ENCODE peak calls at places on chromosomes 12 and 14, in five cellular contexts. One of them, this sample, is unnamed. For H3K4me1, the result is how much of the 10 kb centered on the place peaks cover.

GRCh38 chr12:47591387-47591786 is 114.4 kb downstream of the RPAP3 start:
- DNase-seq in ovary: no peak
- DNase-seq in NT2/D1: no peak
- DNase-seq in thoracic aorta: no peak
- DNase-seq in A549: no peak
- DNase-seq in this sample: no peak

GRCh38 chr14:106459971-106460730 is 933.8 kb downstream of the TMEM121 start:
- DNase-seq in ovary: no peak
- DNase-seq in A549: peak
- DNase-seq in NT2/D1: no peak
- DNase-seq in thoracic aorta: no peak
- DNase-seq in this sample: no peak

GRCh38 chr12:89475203-89475990 is 49.2 kb downstream of the GALNT4 start:
- DNase-seq in ovary: no peak
- DNase-seq in NT2/D1: no peak
- DNase-seq in thoracic aorta: no peak
- DNase-seq in A549: no peak
- DNase-seq in this sample: no peak

GRCh38 chr12:94925206-94925605 is 78.3 kb downstream of the NDUFA12 start:
- DNase-seq in ovary: no peak
- DNase-seq in thoracic aorta: no peak
- DNase-seq in A549: no peak
- DNase-seq in NT2/D1: no peak
- DNase-seq in this sample: no peak

GRCh38 chr12:95673576-95673975 is 117.0 kb downstream of the NTN4 start:
- DNase-seq in thoracic aorta: no peak
- DNase-seq in NT2/D1: no peak
- DNase-seq in A549: no peak
- DNase-seq in ovary: no peak
- DNase-seq in this sample: no peak

GRCh38 chr12:70919597-70920035 is 922 bp downstream of the PTPRR start:
- DNase-seq in ovary: no peak
- DNase-seq in NT2/D1: no peak
- DNase-seq in thoracic aorta: no peak
- DNase-seq in A549: no peak
- DNase-seq in this sample: no peak

GRCh38 chr12:42140901-42141300 is 3.8 kb downstream of the GXYLT1 start:
- DNase-seq in A549: no peak
- DNase-seq in thoracic aorta: no peak
- DNase-seq in NT2/D1: no peak
- DNase-seq in ovary: no peak
- DNase-seq in this sample: no peak

GRCh38 chr12:32170437-32170998 is 63.9 kb downstream of the BICD1 start:
- DNase-seq in NT2/D1: no peak
- DNase-seq in A549: no peak
- DNase-seq in thoracic aorta: no peak
- DNase-seq in ovary: no peak
- DNase-seq in this sample: no peak

GRCh38 chr12:108855284-108856169 is 1.9 kb downstream of the SSH1 start:
- DNase-seq in thoracic aorta: no peak
- DNase-seq in A549: no peak
- DNase-seq in ovary: no peak
- DNase-seq in NT2/D1: no peak
- DNase-seq in this sample: no peak
- H3K4me1 ChIP-seq in thoracic aorta: half or more
- H3K4me1 ChIP-seq in A549: half or more
- H3K4me1 ChIP-seq in ovary: under half
- H3K4me1 ChIP-seq in NT2/D1: under half
- H3K4me1 ChIP-seq in this sample: half or more

GRCh38 chr14:90514566-90514965 is 117.7 kb downstream of the CALM1 start:
- DNase-seq in A549: no peak
- DNase-seq in NT2/D1: no peak
- DNase-seq in thoracic aorta: no peak
- DNase-seq in ovary: no peak
- DNase-seq in this sample: no peak
- H3K4me1 ChIP-seq in A549: under half
- H3K4me1 ChIP-seq in NT2/D1: under half
- H3K4me1 ChIP-seq in thoracic aorta: under half
- H3K4me1 ChIP-seq in ovary: under half
- H3K4me1 ChIP-seq in this sample: under half

GRCh38 chr12:75666126-75666979 is 154.9 kb upstream of the KRR1 start:
- DNase-seq in A549: no peak
- DNase-seq in thoracic aorta: no peak
- DNase-seq in ovary: no peak
- DNase-seq in NT2/D1: no peak
- DNase-seq in this sample: no peak

GRCh38 chr12:75666980-75667359 is 155.6 kb upstream of the KRR1 start:
- DNase-seq in ovary: no peak
- DNase-seq in NT2/D1: no peak
- DNase-seq in thoracic aorta: no peak
- DNase-seq in A549: no peak
- DNase-seq in this sample: no peak

GRCh38 chr12:75662501-75663159 is 151.2 kb upstream of the KRR1 start:
- DNase-seq in thoracic aorta: no peak
- DNase-seq in NT2/D1: no peak
- DNase-seq in ovary: no peak
- DNase-seq in A549: no peak
- DNase-seq in this sample: no peak

GRCh38 chr12:75661927-75662326 is 150.5 kb upstream of the KRR1 start:
- DNase-seq in thoracic aorta: no peak
- DNase-seq in NT2/D1: no peak
- DNase-seq in A549: no peak
- DNase-seq in ovary: no peak
- DNase-seq in this sample: no peak

GRCh38 chr12:75665216-75665615 is 153.8 kb upstream of the KRR1 start:
- DNase-seq in A549: no peak
- DNase-seq in thoracic aorta: no peak
- DNase-seq in ovary: no peak
- DNase-seq in NT2/D1: no peak
- DNase-seq in this sample: no peak
- H3K4me1 ChIP-seq in A549: under half
- H3K4me1 ChIP-seq in thoracic aorta: under half
- H3K4me1 ChIP-seq in ovary: under half
- H3K4me1 ChIP-seq in NT2/D1: under half
- H3K4me1 ChIP-seq in this sample: under half

GRCh38 chr14:23610090-23610814 is 25.9 kb upstream of the DHRS2 start:
- DNase-seq in ovary: no peak
- DNase-seq in NT2/D1: no peak
- DNase-seq in A549: no peak
- DNase-seq in thoracic aorta: no peak
- DNase-seq in this sample: no peak
- H3K4me1 ChIP-seq in ovary: under half
- H3K4me1 ChIP-seq in NT2/D1: under half
- H3K4me1 ChIP-seq in A549: under half
- H3K4me1 ChIP-seq in thoracic aorta: under half
- H3K4me1 ChIP-seq in this sample: under half

GRCh38 chr12:6337958-6338406 is 3.9 kb downstream of the TNFRSF1A start:
- DNase-seq in A549: no peak
- DNase-seq in NT2/D1: no peak
- DNase-seq in thoracic aorta: no peak
- DNase-seq in ovary: no peak
- DNase-seq in this sample: no peak
- H3K4me1 ChIP-seq in A549: half or more
- H3K4me1 ChIP-seq in NT2/D1: half or more
- H3K4me1 ChIP-seq in thoracic aorta: half or more
- H3K4me1 ChIP-seq in ovary: under half
- H3K4me1 ChIP-seq in this sample: half or more

GRCh38 chr14:64507376-64508156 is 3.0 kb downstream of the ZBTB1 start:
- DNase-seq in thoracic aorta: no peak
- DNase-seq in A549: peak
- DNase-seq in ovary: no peak
- DNase-seq in NT2/D1: no peak
- DNase-seq in this sample: no peak
- H3K4me1 ChIP-seq in thoracic aorta: half or more
- H3K4me1 ChIP-seq in A549: half or more
- H3K4me1 ChIP-seq in ovary: under half
- H3K4me1 ChIP-seq in NT2/D1: under half
- H3K4me1 ChIP-seq in this sample: under half

This sample was measured in tibial nerve.